ENCODE peak calls at places on chromosomes 1 and 21, in six cellular contexts. M, K, D, G, H and B are unnamed samples.

GRCh38 chr1:93186667-93187066 is 6.1 kb downstream of the CCDC18 start:
- DNase-seq in M (no peak), K (no peak), D (no peak), G (no peak), H (no peak), B (no peak)

GRCh38 chr1:204258213-204259115 is 44.7 kb upstream of the GOLT1A start:
- DNase-seq in M (peak; percentile 67), K (peak; percentile 18), D (peak; percentile 56), G (peak; percentile 46), H (peak; percentile 75), B (no peak)

GRCh38 chr1:179794669-179795068 is 51.6 kb downstream of the FAM163A start:
- DNase-seq in M (no peak), K (peak; percentile 78), D (no peak), G (no peak), H (no peak), B (no peak)

GRCh38 chr1:209742409-209743144 is 13.3 kb upstream of the TRAF3IP3 start:
- DNase-seq in M (no peak), K (peak; percentile 10), D (no peak), G (no peak), H (no peak), B (no peak)

GRCh38 chr21:41605178-41605933 is 97.4 kb upstream of the TMPRSS2 start:
- DNase-seq in M (peak; percentile 85), K (no peak), D (no peak), G (no peak), H (no peak), B (no peak)

GRCh38 chr21:34219334-34220020 is 144.3 kb upstream of the KCNE2 start:
- DNase-seq in M (no peak), K (peak; percentile 10), D (no peak), G (no peak), H (no peak), B (no peak)

GRCh38 chr1:172990598-172991215 is 60.0 kb downstream of the TNFSF18 start:
- DNase-seq in M (no peak), K (peak; percentile 87), D (no peak), G (no peak), H (no peak), B (no peak)

GRCh38 chr21:22609802-22610201 is 1611.6 kb downstream of the NCAM2 start:
- DNase-seq in M (no peak), K (no peak), D (no peak), G (no peak), H (no peak), B (no peak)

GRCh38 chr1:212651977-212652376 is 43.4 kb downstream of the ATF3 start:
- DNase-seq in M (no peak), K (no peak), D (no peak), G (no peak), H (no peak), B (no peak)

DNA sequence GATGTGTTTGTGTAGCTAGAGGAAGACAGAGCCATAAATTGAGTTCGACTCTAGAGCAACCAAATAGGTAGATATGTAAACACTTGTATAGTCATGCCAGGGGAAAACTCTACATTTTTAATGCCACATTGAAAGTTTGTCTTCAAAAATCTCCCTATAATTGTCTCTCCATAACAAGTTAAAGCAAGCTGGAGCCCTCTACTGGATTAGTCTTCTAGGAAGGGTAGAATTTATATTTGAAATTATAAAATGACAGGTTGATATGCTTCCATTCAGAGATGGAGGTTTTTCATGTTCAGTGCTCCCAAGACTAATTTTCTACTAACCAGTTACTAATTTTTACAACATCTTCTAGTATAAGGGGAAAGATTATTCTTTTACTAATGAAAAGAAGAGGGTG is 13.1 kb upstream of the COL24A1 start:
- DNase-seq in M (no peak), K (no peak), D (no peak), G (no peak), H (no peak), B (no peak)
- TF ChIP-seq CTCF in M (no peak), K (no peak), D (no peak), G (no peak), H (no peak), B (peak; percentile 59)

GRCh38 chr1:96598416-96599168 is 123.0 kb upstream of the PTBP2 start:
- DNase-seq in M (no peak), K (peak; percentile 84), D (no peak), G (no peak), H (no peak), B (no peak)
- H3K27ac ChIP-seq in M (no peak overlapping the region), K (no peak overlapping the region), D (no peak overlapping the region), G (no peak overlapping the region), H (no peak overlapping the region), B (no peak overlapping the region)

GRCh38 chr1:15028117-15028516 is 125.4 kb upstream of the TMEM51 start:
- DNase-seq in M (no peak), K (peak; percentile 97), D (peak; percentile 50), G (no peak), H (no peak), B (peak; percentile 18)

GRCh38 chr1:15029786-15030185 is 123.8 kb upstream of the TMEM51 start:
- DNase-seq in M (no peak), K (no peak), D (no peak), G (no peak), H (no peak), B (no peak)

GRCh38 chr1:15031251-15031930 is 122.2 kb upstream of the TMEM51 start:
- DNase-seq in M (no peak), K (peak; percentile 63), D (no peak), G (no peak), H (no peak), B (no peak)

GRCh38 chr1:15027515-15027948 is 126.0 kb upstream of the TMEM51 start:
- DNase-seq in M (peak; percentile 73), K (peak; percentile 44), D (peak; percentile 66), G (no peak), H (peak; percentile 70), B (no peak)

GRCh38 chr1:15029036-15029435 is 124.5 kb upstream of the TMEM51 start:
- DNase-seq in M (no peak), K (no peak), D (no peak), G (no peak), H (no peak), B (no peak)
- H3K4me1 ChIP-seq in M (peaks cover 4% of the 10 kb centered on the region), K (peaks cover 33% of the 10 kb centered on the region), D (peaks cover 5% of the 10 kb centered on the region), G (no peaks in the 10 kb centered on the region), H (peaks cover 11% of the 10 kb centered on the region), B (peaks cover 5% of the 10 kb centered on the region)

GRCh38 chr1:201000391-201000790 is 23.1 kb downstream of the KIF21B start:
- DNase-seq in M (no peak), K (no peak), D (no peak), G (no peak), H (no peak), B (no peak)
- TF ChIP-seq CTCF in M (no peak), K (no peak), D (no peak), G (no peak), H (no peak), B (no peak)

DNA sequence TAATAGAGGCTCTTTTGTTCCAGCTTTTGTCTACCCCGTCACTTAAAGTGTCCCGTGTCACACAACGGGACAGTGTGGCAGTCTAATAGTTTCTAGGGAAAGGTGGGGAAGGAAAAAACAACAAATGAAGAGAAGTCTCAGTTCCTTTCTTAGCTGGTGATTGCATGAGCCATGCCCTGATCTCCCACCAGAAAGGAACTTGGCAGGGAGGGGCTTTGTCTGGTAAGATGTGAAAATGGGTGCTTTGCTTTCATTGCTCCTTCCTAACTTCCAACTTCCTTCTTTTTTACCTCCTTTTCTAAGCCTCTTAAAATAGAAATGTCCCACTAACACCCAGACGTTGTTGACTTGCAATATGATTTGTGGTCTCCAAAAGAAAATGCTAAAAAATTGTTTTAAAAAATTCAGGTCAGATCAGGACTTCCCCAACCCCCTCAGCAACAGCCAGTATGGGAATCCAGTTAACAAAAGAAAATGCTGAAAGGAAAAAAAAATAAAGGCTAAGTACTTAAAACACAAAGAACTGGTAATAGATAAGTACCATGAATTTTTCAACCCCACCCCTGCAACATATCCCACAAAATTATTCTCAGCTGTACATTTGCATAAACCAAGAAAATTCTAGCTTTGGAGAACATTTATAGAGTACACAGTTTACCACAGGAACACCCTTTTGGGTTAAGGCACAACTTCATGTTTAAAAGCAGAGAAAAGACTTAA is 106.3 kb downstream of the NIBAN1 start:
- DNase-seq in M (no peak), K (no peak), D (no peak), G (no peak), H (no peak), B (no peak)
- H3K27ac ChIP-seq in M (peak overlapping the region; percentile 4), K (peak overlapping the region; percentile 29), D (peak overlapping the region; percentile 77), G (no peak overlapping the region), H (peak overlapping the region; percentile 53), B (peak overlapping the region; percentile 58)

DNA sequence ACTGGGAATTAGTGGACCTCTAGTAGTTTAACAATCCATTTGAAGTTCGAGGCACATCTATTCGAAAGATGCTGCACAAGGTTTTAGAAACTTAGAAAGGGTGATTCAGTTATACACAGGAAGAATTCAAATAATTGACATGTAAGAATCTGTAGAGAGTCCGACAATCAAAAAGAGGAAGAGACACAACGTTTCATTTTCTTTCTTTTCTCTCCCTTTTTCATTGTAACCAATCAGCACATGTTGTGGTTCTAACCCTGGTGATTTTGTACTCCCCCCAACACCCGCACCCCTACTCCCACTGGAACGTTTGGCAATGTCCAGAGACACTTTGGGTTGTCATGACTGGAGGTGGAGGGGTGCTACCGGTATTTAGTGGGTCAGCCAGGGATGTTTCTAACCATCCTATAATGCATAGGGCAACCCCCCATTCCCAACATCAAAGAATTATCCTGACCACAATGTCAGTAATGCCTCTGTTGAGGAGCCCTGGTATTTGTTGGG is 4.9 kb downstream of the TGFB2 start:
- DNase-seq in M (no peak), K (no peak), D (no peak), G (no peak), H (no peak), B (no peak)
- H3K4me1 ChIP-seq in M (peaks cover 61% of the 10 kb centered on the region), K (peaks cover 21% of the 10 kb centered on the region), D (peaks cover 7% of the 10 kb centered on the region), G (peaks cover 3% of the 10 kb centered on the region), H (peaks cover 22% of the 10 kb centered on the region), B (peaks cover 16% of the 10 kb centered on the region)

DNA sequence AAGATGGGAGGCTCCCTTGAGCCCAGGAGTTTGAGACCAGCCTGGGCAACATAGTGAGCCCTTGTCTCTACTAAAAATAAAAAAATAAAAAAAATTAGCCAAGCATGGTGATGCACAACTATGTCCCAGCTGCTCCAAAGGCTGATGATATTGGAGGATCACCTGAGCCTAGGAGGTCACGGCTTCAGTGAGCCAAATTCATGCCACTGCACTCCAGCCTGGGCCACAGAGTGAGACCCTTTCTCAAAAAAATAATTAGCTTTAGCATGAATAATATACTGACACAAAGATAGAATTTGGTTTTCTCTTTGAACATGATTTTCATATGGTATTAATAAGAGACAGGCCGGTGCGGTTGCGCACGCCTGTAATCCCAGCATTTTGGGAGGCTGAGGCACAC is 88.8 kb downstream of the DESI2 start:
- DNase-seq in M (no peak), K (no peak), D (no peak), G (no peak), H (no peak), B (no peak)
- TF ChIP-seq CTCF in M (no peak), K (no peak), D (no peak), G (no peak), H (no peak), B (no peak)

GRCh38 chr1:246267896-246268295 is 239.2 kb downstream of the SMYD3 start:
- DNase-seq in M (no peak), K (no peak), D (no peak), G (no peak), H (no peak), B (no peak)
- H3K27ac ChIP-seq in M (no peak overlapping the region), K (no peak overlapping the region), D (no peak overlapping the region), G (no peak overlapping the region), H (no peak overlapping the region), B (no peak overlapping the region)